ENCODE peak calls at places on chromosomes 16 and 17, in ten cellular contexts. W, P, C, M, D, R, B, H, Y and Z are unnamed samples.
A peak's percentile ranks its signal among the peaks of the same experiment; 100 is the strongest.

GRCh38 chr17:7632492-7632894 is 2.6 kb downstream of the SHBG start:
- DNase-seq in B (no peak), C (peak; percentile 31), Y (no peak), H (peak; percentile 49), D (no peak), W (no peak), M (no peak), P (no peak), R (no peak), Z (peak; percentile 32)

GRCh38 chr17:41505007-41505835 is at the start of gene KRT13:
- DNase-seq in W (no peak), M (no peak), B (no peak), C (no peak), Y (no peak), D (no peak), P (no peak), R (no peak), H (no peak), Z (no peak)

GRCh38 chr16:81214745-81215166 is 23.7 kb upstream of the BCO1 start:
- DNase-seq in W (no peak), M (no peak), C (peak; percentile 38), R (no peak), D (no peak), P (no peak), B (no peak), H (no peak), Y (no peak), Z (no peak)

GRCh38 chr16:71628810-71629209 is 2.8 kb downstream of the MARVELD3 start:
- DNase-seq in C (no peak), M (no peak), W (no peak), P (no peak), H (peak; percentile 35), B (no peak), R (no peak), D (no peak), Y (no peak), Z (no peak)

GRCh38 chr17:48335858-48336500 is 94.0 kb downstream of the SKAP1 start:
- DNase-seq in C (no peak), W (no peak), M (no peak), D (no peak), H (peak; percentile 76), P (no peak), Y (no peak), R (peak; percentile 48), B (no peak), Z (no peak)

GRCh38 chr17:57106107-57106835 is 21.2 kb downstream of the AKAP1 start:
- DNase-seq in H (peak; percentile 22), W (no peak), D (peak; percentile 66), M (no peak), Y (no peak), R (no peak), P (no peak), C (no peak), B (no peak), Z (no peak)

GRCh38 chr17:40364906-40365305 is 369 bp upstream of the GJD3 start:
- DNase-seq in D (no peak), P (no peak), M (no peak), Y (no peak), B (no peak), H (no peak), C (no peak), R (no peak), W (no peak), Z (no peak)

GRCh38 chr17:39683295-39683939 is 4.4 kb downstream of the PGAP3 start:
- DNase-seq in P (no peak), H (no peak), B (no peak), M (no peak), Y (no peak), D (no peak), C (no peak), W (no peak), R (no peak), Z (no peak)

GRCh38 chr17:49991409-49991808 is 3.6 kb downstream of the DLX3 start:
- DNase-seq in R (no peak), D (no peak), B (no peak), C (no peak), P (no peak), M (peak; percentile 49), H (no peak), Y (no peak), W (no peak), Z (no peak)

GRCh38 chr17:17345294-17345597 is 42.1 kb downstream of the NT5M start:
- DNase-seq in P (no peak), Y (no peak), W (no peak), H (no peak), R (no peak), D (no peak), C (peak; percentile 8), M (no peak), B (no peak), Z (no peak)

GRCh38 chr16:17944345-17944744 is 392.2 kb downstream of the NPIPA8 start:
- DNase-seq in R (no peak), M (no peak), C (no peak), P (no peak), W (no peak), H (no peak), Y (no peak), D (no peak), B (no peak), Z (no peak)

GRCh38 chr17:46773676-46774075 is 44.8 kb downstream of the WNT3 start:
- DNase-seq in M (no peak), D (no peak), P (no peak), C (no peak), R (no peak), B (peak; percentile 59), W (no peak), H (no peak), Y (no peak), Z (no peak)

GRCh38 chr17:31787857-31788570 is 71.0 kb downstream of the COPRS start:
- DNase-seq in H (no peak), B (no peak), D (peak; percentile 27), R (no peak), P (no peak), W (no peak), C (no peak), M (no peak), Y (no peak), Z (no peak)

GRCh38 chr17:59914274-59914854 is 21.4 kb downstream of the RPS6KB1 start:
- DNase-seq in Y (no peak), M (no peak), H (peak; percentile 60), R (peak; percentile 32), C (no peak), D (no peak), B (no peak), P (no peak), W (no peak), Z (no peak)

GRCh38 chr16:85984947-85985451 is 86.0 kb downstream of the IRF8 start:
- DNase-seq in Y (no peak), B (no peak), H (no peak), C (no peak), P (no peak), M (no peak), R (no peak), D (no peak), W (no peak), Z (peak; percentile 46)

GRCh38 chr16:48335961-48336360 is 49.3 kb downstream of the SIAH1 start:
- DNase-seq in Y (no peak), B (no peak), P (no peak), M (no peak), H (no peak), W (no peak), C (no peak), D (no peak), R (no peak), Z (no peak)

GRCh38 chr16:24504467-24505345 is 34.7 kb upstream of the RBBP6 start:
- DNase-seq in H (peak; percentile 80), C (peak; percentile 38), Y (no peak), M (peak; percentile 74), B (peak; percentile 80), R (peak; percentile 40), P (peak; percentile 35), D (peak; percentile 36), W (peak; percentile 12), Z (peak; percentile 47)

GRCh38 chr16:19011169-19011731 is 27.5 kb downstream of the TMC7 start:
- DNase-seq in B (no peak), W (no peak), D (no peak), C (no peak), Y (no peak), H (peak; percentile 22), M (no peak), R (no peak), P (no peak), Z (no peak)

GRCh38 chr16:52549011-52549692 is 2.2 kb upstream of the TOX3 start:
- DNase-seq in D (no peak), W (no peak), H (peak; percentile 15), C (no peak), M (no peak), P (no peak), Y (no peak), B (no peak), R (no peak), Z (no peak)

GRCh38 chr16:87951550-87952538 is 610 bp downstream of the BANP start:
- DNase-seq in Y (peak; percentile 75), P (no peak), D (no peak), C (no peak), B (no peak), M (no peak), H (peak; percentile 44), W (peak; percentile 58), R (no peak), Z (peak; percentile 49)

GRCh38 chr17:32277284-32277683 is 11.7 kb downstream of the RHBDL3 start:
- DNase-seq in D (no peak), M (no peak), P (no peak), C (no peak), W (peak; percentile 49), H (no peak), B (no peak), R (no peak), Y (no peak), Z (no peak)

GRCh38 chr17:80807882-80808281 is 183.8 kb upstream of the CHMP6 start:
- DNase-seq in D (no peak), H (no peak), P (no peak), Y (no peak), C (no peak), W (no peak), M (peak; percentile 2), R (no peak), B (no peak), Z (no peak)

GRCh38 chr16:76532188-76532973 is 255.2 kb downstream of the CNTNAP4 start:
- DNase-seq in R (no peak), D (no peak), P (no peak), W (no peak), C (no peak), H (no peak), Y (no peak), B (no peak), M (no peak), Z (no peak)

GRCh38 chr17:27089929-27090247 is 204.0 kb upstream of the WSB1 start:
- DNase-seq in H (no peak), M (no peak), D (no peak), C (no peak), R (no peak), P (no peak), Y (no peak), B (no peak), W (no peak), Z (no peak)

GRCh38 chr17:2416010-2416734 is 15.3 kb upstream of the MNT start:
- DNase-seq in D (peak; percentile 92), H (peak; percentile 72), B (peak; percentile 95), W (peak; percentile 71), M (peak; percentile 97), R (peak; percentile 76), Y (peak; percentile 87), P (peak; percentile 87), C (peak; percentile 95), Z (peak; percentile 94)

GRCh38 chr17:79659376-79659775 is 48.5 kb upstream of the RBFOX3 start:
- DNase-seq in D (no peak), R (no peak), Y (no peak), H (no peak), C (no peak), W (no peak), M (peak; percentile 6), P (no peak), B (no peak), Z (no peak)

GRCh38 chr17:36149296-36149820 is 27.1 kb downstream of the TBC1D3B start:
- DNase-seq in C (no peak), W (no peak), B (no peak), D (peak; percentile 32), R (no peak), Y (peak; percentile 44), M (no peak), H (no peak), P (no peak), Z (no peak)

GRCh38 chr17:17947966-17948365 is 24.2 kb downstream of the TOM1L2 start:
- DNase-seq in D (no peak), M (no peak), P (no peak), C (no peak), R (no peak), B (no peak), W (no peak), Y (no peak), H (no peak), Z (no peak)